ENCODE peak calls at places on chromosomes 4 and X, in eight cellular contexts. One of them, this sample, is unnamed.

GRCh38 chrX:107676559-107677378 is 48.5 kb downstream of the PRPS1 start:
- DNase-seq in NAMALWA: peak
- DNase-seq in SIG-M5: peak
- DNase-seq in osteoblast: no peak
- DNase-seq in hepatocyte: peak
- DNase-seq in H9: no peak
- DNase-seq in EL: peak
- DNase-seq in naive thymus-derived CD4-positive, alpha-beta T cell: peak
- DNase-seq in this sample: no peak

GRCh38 chrX:154096140-154097002 is 1.1 kb downstream of the MECP2 start:
- DNase-seq in NAMALWA: peak
- DNase-seq in SIG-M5: no peak
- DNase-seq in osteoblast: peak
- DNase-seq in hepatocyte: peak
- DNase-seq in H9: no peak
- DNase-seq in EL: peak
- DNase-seq in naive thymus-derived CD4-positive, alpha-beta T cell: no peak
- DNase-seq in this sample: no peak

GRCh38 chr4:183327827-183328226 is 5.6 kb upstream of the CLDN24 start:
- DNase-seq in NAMALWA: no peak
- DNase-seq in SIG-M5: no peak
- DNase-seq in osteoblast: no peak
- DNase-seq in hepatocyte: no peak
- DNase-seq in H9: no peak
- DNase-seq in EL: no peak
- DNase-seq in naive thymus-derived CD4-positive, alpha-beta T cell: no peak
- DNase-seq in this sample: no peak

GRCh38 chr4:185721949-185722316 is 90.1 kb downstream of the SORBS2 start:
- DNase-seq in NAMALWA: no peak
- DNase-seq in SIG-M5: no peak
- DNase-seq in osteoblast: no peak
- DNase-seq in hepatocyte: no peak
- DNase-seq in H9: no peak
- DNase-seq in EL: no peak
- DNase-seq in naive thymus-derived CD4-positive, alpha-beta T cell: no peak
- DNase-seq in this sample: no peak

GRCh38 chr4:98573791-98574190 is 84.6 kb downstream of the TSPAN5 start:
- DNase-seq in NAMALWA: no peak
- DNase-seq in SIG-M5: no peak
- DNase-seq in osteoblast: no peak
- DNase-seq in hepatocyte: no peak
- DNase-seq in H9: no peak
- DNase-seq in EL: no peak
- DNase-seq in naive thymus-derived CD4-positive, alpha-beta T cell: no peak
- DNase-seq in this sample: no peak

GRCh38 chrX:134236690-134237362 is at the start of gene CCDC160:
- DNase-seq in NAMALWA: no peak
- DNase-seq in SIG-M5: no peak
- DNase-seq in osteoblast: no peak
- DNase-seq in hepatocyte: peak
- DNase-seq in H9: peak
- DNase-seq in EL: peak
- DNase-seq in naive thymus-derived CD4-positive, alpha-beta T cell: no peak
- DNase-seq in this sample: peak

GRCh38 chrX:45322382-45322781 is 121.7 kb upstream of the DIPK2B start:
- DNase-seq in NAMALWA: peak
- DNase-seq in SIG-M5: no peak
- DNase-seq in osteoblast: peak
- DNase-seq in hepatocyte: peak
- DNase-seq in H9: peak
- DNase-seq in EL: peak
- DNase-seq in naive thymus-derived CD4-positive, alpha-beta T cell: peak
- DNase-seq in this sample: no peak

GRCh38 chrX:37314526-37314925 is 34.6 kb upstream of the PRRG1 start:
- DNase-seq in NAMALWA: no peak
- DNase-seq in SIG-M5: no peak
- DNase-seq in osteoblast: peak
- DNase-seq in hepatocyte: no peak
- DNase-seq in H9: no peak
- DNase-seq in EL: peak
- DNase-seq in naive thymus-derived CD4-positive, alpha-beta T cell: no peak
- DNase-seq in this sample: no peak

GRCh38 chrX:53681661-53682060 is 4.9 kb downstream of the HUWE1 start:
- DNase-seq in NAMALWA: no peak
- DNase-seq in SIG-M5: no peak
- DNase-seq in osteoblast: peak
- DNase-seq in hepatocyte: no peak
- DNase-seq in H9: no peak
- DNase-seq in EL: no peak
- DNase-seq in naive thymus-derived CD4-positive, alpha-beta T cell: no peak
- DNase-seq in this sample: no peak

GRCh38 chr4:145538636-145539035 is 57.0 kb downstream of the SMAD1 start:
- DNase-seq in NAMALWA: no peak
- DNase-seq in SIG-M5: no peak
- DNase-seq in osteoblast: no peak
- DNase-seq in hepatocyte: no peak
- DNase-seq in H9: no peak
- DNase-seq in EL: no peak
- DNase-seq in naive thymus-derived CD4-positive, alpha-beta T cell: no peak
- DNase-seq in this sample: no peak

GRCh38 chr4:99763635-99764101 is 53.0 kb upstream of the DAPP1 start:
- DNase-seq in NAMALWA: no peak
- DNase-seq in SIG-M5: no peak
- DNase-seq in osteoblast: peak
- DNase-seq in hepatocyte: peak
- DNase-seq in H9: no peak
- DNase-seq in EL: peak
- DNase-seq in naive thymus-derived CD4-positive, alpha-beta T cell: no peak
- DNase-seq in this sample: no peak

GRCh38 chrX:5708209-5708608 is 520.5 kb downstream of the NLGN4X start:
- DNase-seq in NAMALWA: no peak
- DNase-seq in SIG-M5: no peak
- DNase-seq in osteoblast: no peak
- DNase-seq in hepatocyte: no peak
- DNase-seq in H9: no peak
- DNase-seq in EL: no peak
- DNase-seq in naive thymus-derived CD4-positive, alpha-beta T cell: no peak
- DNase-seq in this sample: no peak

GRCh38 chr4:15378055-15378454 is 49.8 kb upstream of the C1QTNF7 start:
- DNase-seq in NAMALWA: no peak
- DNase-seq in SIG-M5: no peak
- DNase-seq in osteoblast: no peak
- DNase-seq in hepatocyte: no peak
- DNase-seq in H9: no peak
- DNase-seq in EL: no peak
- DNase-seq in naive thymus-derived CD4-positive, alpha-beta T cell: no peak
- DNase-seq in this sample: no peak

GRCh38 chrX:33062016-33062415 is 149.3 kb downstream of the DMD start:
- DNase-seq in NAMALWA: no peak
- DNase-seq in SIG-M5: no peak
- DNase-seq in osteoblast: no peak
- DNase-seq in hepatocyte: no peak
- DNase-seq in H9: no peak
- DNase-seq in EL: no peak
- DNase-seq in naive thymus-derived CD4-positive, alpha-beta T cell: no peak
- DNase-seq in this sample: no peak

GRCh38 chr4:66178901-66179300 is 508.6 kb upstream of the EPHA5 start:
- DNase-seq in NAMALWA: no peak
- DNase-seq in SIG-M5: no peak
- DNase-seq in osteoblast: peak
- DNase-seq in hepatocyte: no peak
- DNase-seq in H9: no peak
- DNase-seq in EL: peak
- DNase-seq in naive thymus-derived CD4-positive, alpha-beta T cell: no peak
- DNase-seq in this sample: no peak

GRCh38 chrX:109747681-109748080 is 14.6 kb upstream of the ACSL4 start:
- DNase-seq in NAMALWA: no peak
- DNase-seq in SIG-M5: no peak
- DNase-seq in osteoblast: no peak
- DNase-seq in hepatocyte: no peak
- DNase-seq in H9: no peak
- DNase-seq in EL: no peak
- DNase-seq in naive thymus-derived CD4-positive, alpha-beta T cell: no peak
- DNase-seq in this sample: no peak

GRCh38 chr4:9944431-9945425 is 76.6 kb downstream of the SLC2A9 start:
- DNase-seq in NAMALWA: no peak
- DNase-seq in SIG-M5: no peak
- DNase-seq in osteoblast: no peak
- DNase-seq in hepatocyte: no peak
- DNase-seq in H9: no peak
- DNase-seq in EL: no peak
- DNase-seq in naive thymus-derived CD4-positive, alpha-beta T cell: no peak
- DNase-seq in this sample: no peak

GRCh38 chrX:38220024-38220935 is at the start of gene SRPX:
- DNase-seq in NAMALWA: peak
- DNase-seq in SIG-M5: no peak
- DNase-seq in osteoblast: no peak
- DNase-seq in hepatocyte: peak
- DNase-seq in H9: peak
- DNase-seq in EL: peak
- DNase-seq in naive thymus-derived CD4-positive, alpha-beta T cell: no peak
- DNase-seq in this sample: no peak

GRCh38 chr4:189313861-189314513 is 626.7 kb upstream of the FRG1 start:
- DNase-seq in NAMALWA: no peak
- DNase-seq in SIG-M5: no peak
- DNase-seq in osteoblast: peak
- DNase-seq in hepatocyte: no peak
- DNase-seq in H9: no peak
- DNase-seq in EL: no peak
- DNase-seq in naive thymus-derived CD4-positive, alpha-beta T cell: no peak
- DNase-seq in this sample: no peak

GRCh38 chr4:24657768-24658617 is 73.6 kb upstream of the DHX15 start:
- DNase-seq in NAMALWA: peak
- DNase-seq in SIG-M5: no peak
- DNase-seq in osteoblast: peak
- DNase-seq in hepatocyte: peak
- DNase-seq in H9: no peak
- DNase-seq in EL: peak
- DNase-seq in naive thymus-derived CD4-positive, alpha-beta T cell: no peak
- DNase-seq in this sample: peak

GRCh38 chrX:129035180-129035579 is 488.1 kb downstream of the SMARCA1 start:
- DNase-seq in NAMALWA: no peak
- DNase-seq in SIG-M5: no peak
- DNase-seq in osteoblast: no peak
- DNase-seq in hepatocyte: no peak
- DNase-seq in H9: no peak
- DNase-seq in EL: no peak
- DNase-seq in naive thymus-derived CD4-positive, alpha-beta T cell: no peak
- DNase-seq in this sample: no peak

GRCh38 chr4:3041192-3042142 is 32.9 kb downstream of the HTT-AS start:
- DNase-seq in NAMALWA: no peak
- DNase-seq in SIG-M5: no peak
- DNase-seq in osteoblast: peak
- DNase-seq in hepatocyte: no peak
- DNase-seq in H9: peak
- DNase-seq in EL: peak
- DNase-seq in naive thymus-derived CD4-positive, alpha-beta T cell: peak
- DNase-seq in this sample: peak

GRCh38 chr4:155735506-155735905 is 23.3 kb upstream of the GUCY1B1 start:
- DNase-seq in NAMALWA: no peak
- DNase-seq in SIG-M5: no peak
- DNase-seq in osteoblast: no peak
- DNase-seq in hepatocyte: no peak
- DNase-seq in H9: no peak
- DNase-seq in EL: no peak
- DNase-seq in naive thymus-derived CD4-positive, alpha-beta T cell: no peak
- DNase-seq in this sample: no peak

GRCh38 chr4:18214656-18215055 is 193.1 kb upstream of the LCORL start:
- DNase-seq in NAMALWA: no peak
- DNase-seq in SIG-M5: no peak
- DNase-seq in osteoblast: no peak
- DNase-seq in hepatocyte: peak
- DNase-seq in H9: peak
- DNase-seq in EL: no peak
- DNase-seq in naive thymus-derived CD4-positive, alpha-beta T cell: no peak
- DNase-seq in this sample: no peak

GRCh38 chrX:88828011-88828410 is 81.0 kb downstream of the CPXCR1 start:
- DNase-seq in NAMALWA: no peak
- DNase-seq in SIG-M5: no peak
- DNase-seq in osteoblast: no peak
- DNase-seq in hepatocyte: no peak
- DNase-seq in H9: no peak
- DNase-seq in EL: no peak
- DNase-seq in naive thymus-derived CD4-positive, alpha-beta T cell: no peak
- DNase-seq in this sample: no peak

GRCh38 chrX:10111364-10112148 is 45.2 kb upstream of the CLCN4 start:
- DNase-seq in NAMALWA: peak
- DNase-seq in SIG-M5: no peak
- DNase-seq in osteoblast: no peak
- DNase-seq in hepatocyte: no peak
- DNase-seq in H9: no peak
- DNase-seq in EL: no peak
- DNase-seq in naive thymus-derived CD4-positive, alpha-beta T cell: peak
- DNase-seq in this sample: no peak

GRCh38 chr4:76581276-76581675 is 146.2 kb downstream of the SHROOM3 start:
- DNase-seq in NAMALWA: no peak
- DNase-seq in SIG-M5: no peak
- DNase-seq in osteoblast: no peak
- DNase-seq in hepatocyte: no peak
- DNase-seq in H9: no peak
- DNase-seq in EL: no peak
- DNase-seq in naive thymus-derived CD4-positive, alpha-beta T cell: no peak
- DNase-seq in this sample: no peak

GRCh38 chr4:65668201-65669007 is 1.9 kb downstream of the EPHA5 start:
- DNase-seq in NAMALWA: no peak
- DNase-seq in SIG-M5: no peak
- DNase-seq in osteoblast: peak
- DNase-seq in hepatocyte: peak
- DNase-seq in H9: peak
- DNase-seq in EL: peak
- DNase-seq in naive thymus-derived CD4-positive, alpha-beta T cell: no peak
- DNase-seq in this sample: no peak

This sample was measured in NCI-H1092.